ENCODE peak calls at places on chromosomes 4 and X, in ten cellular contexts. T is activated CD8-positive, alpha-beta T cell treated with anti-CD3 and anti-CD28 coated beads for 36 hours; G is activated T-helper 9 cell treated with anti-CD3 and anti-CD28 coated beads, Interleukin-2, amount 50 U/mL, for 16 hours; U is prostate gland; F is NCI-H69; A is LoVo; I is A172; N is activated CD8-positive, alpha-beta memory T cell treated with anti-CD3 and anti-CD28 coated beads for 48 hours; V is astrocyte of the spinal cord; B is heart right ventricle. S is an unnamed sample.

GRCh38 chr4:141458501-141458900 is 177.9 kb upstream of the IL15 start:
- DNase-seq in N (no peak), G (no peak), I (peak; percentile 7), U (no peak), V (no peak), B (no peak), T (no peak), F (no peak), A (peak; percentile 2), S (no peak)

GRCh38 chrX:109990582-109991276 is 12.2 kb upstream of the TMEM164 start:
- DNase-seq in V (no peak), U (no peak), A (no peak), F (peak; percentile 82), B (no peak), G (no peak), I (no peak), N (no peak), T (peak; percentile 5), S (no peak)

GRCh38 chr4:145828802-145829485 is 109.7 kb downstream of the ZNF827 start:
- DNase-seq in V (no peak), B (no peak), N (no peak), U (no peak), I (no peak), G (no peak), A (no peak), F (no peak), T (peak; percentile 81), S (no peak)

GRCh38 chr4:99712099-99712498 is 54.5 kb upstream of the C4orf54 start:
- DNase-seq in V (no peak), U (no peak), A (no peak), N (no peak), B (no peak), G (no peak), F (no peak), I (no peak), T (no peak), S (no peak)

GRCh38 chr4:20589436-20589835 is 110.8 kb upstream of the PACRGL start:
- DNase-seq in A (no peak), U (no peak), T (no peak), V (no peak), F (peak; percentile 73), I (no peak), N (no peak), G (no peak), B (no peak), S (no peak)

GRCh38 chr4:147724468-147725201 is 7.3 kb upstream of the ARHGAP10 start:
- DNase-seq in F (no peak), V (no peak), A (no peak), N (no peak), T (no peak), U (no peak), B (no peak), G (no peak), I (no peak), S (no peak)

GRCh38 chr4:88661724-88662123 is 35.9 kb downstream of the NAP1L5 start:
- DNase-seq in I (peak; percentile 73), V (peak; percentile 86), G (no peak), T (no peak), F (no peak), N (no peak), U (no peak), B (no peak), A (peak; percentile 51), S (peak; percentile 80)

GRCh38 chr4:152808670-152809069 is 28.9 kb downstream of the ARFIP1 start:
- DNase-seq in U (no peak), T (no peak), V (no peak), B (no peak), G (no peak), I (no peak), N (no peak), A (no peak), F (no peak), S (no peak)

GRCh38 chr4:66169341-66169740 is 499.1 kb upstream of the EPHA5 start:
- DNase-seq in G (no peak), B (no peak), F (peak; percentile 36), U (no peak), V (peak; percentile 44), I (peak; percentile 26), N (no peak), A (no peak), T (no peak), S (no peak)

GRCh38 chr4:8046925-8047541 is 107.4 kb upstream of the AFAP1 start:
- DNase-seq in A (no peak), V (no peak), N (no peak), U (no peak), I (no peak), F (no peak), B (no peak), T (peak; percentile 56), G (peak; percentile 12), S (no peak)

GRCh38 chrX:124981420-124981819 is 338.3 kb upstream of the TEX13C start:
- DNase-seq in A (no peak), B (no peak), F (peak; percentile 96), T (no peak), N (no peak), G (no peak), V (no peak), U (no peak), I (no peak), S (no peak)

GRCh38 chrX:13717697-13718483 is 16.5 kb downstream of the TRAPPC2 start:
- DNase-seq in N (no peak), V (peak; percentile 69), F (no peak), U (no peak), B (peak; percentile 8), I (peak; percentile 11), G (no peak), T (no peak), A (no peak), S (peak; percentile 78)